ENCODE peak calls at places on chromosomes 2 and 18, in eight cellular contexts. I, E, L, N, Z, C, W and B are unnamed samples. For H3K4me1 and H3K9me3, the result is how much of the 10 kb centered on the place peaks cover.

GRCh38 chr2:64988420-64989125 is 626 bp upstream of the SLC1A4 start:
- DNase-seq in L (peak), N (peak), E (peak), C (peak), W (peak), Z (peak), I (peak), B (peak)

GRCh38 chr2:64456298-64456697 is 2.3 kb downstream of the LGALSL start:
- DNase-seq in E (no peak), N (peak), Z (no peak), W (no peak), C (no peak), I (no peak), L (no peak), B (no peak)

GRCh38 chr2:229879551-229879950 is 42.3 kb downstream of the TRIP12 start:
- DNase-seq in L (no peak), E (no peak), W (no peak), C (no peak), I (no peak), Z (no peak), N (no peak), B (no peak)

GRCh38 chr2:54599914-54600313 is 123.5 kb upstream of the EML6 start:
- DNase-seq in I (peak), E (peak), Z (peak), N (no peak), C (no peak), L (no peak), W (peak), B (peak)

GRCh38 chr18:76365561-76365960 is 129.5 kb downstream of the ZNF516 start:
- DNase-seq in I (no peak), Z (no peak), W (no peak), N (no peak), E (no peak), C (no peak), L (no peak), B (no peak)

GRCh38 chr2:237451582-237452469 is 35.2 kb upstream of the MLPH start:
- DNase-seq in W (no peak), N (no peak), Z (no peak), L (no peak), I (no peak), C (no peak), E (no peak), B (no peak)

GRCh38 chr18:313931-314330 is 46.1 kb upstream of the THOC1 start:
- DNase-seq in C (no peak), W (no peak), L (no peak), Z (no peak), E (no peak), N (no peak), I (no peak), B (no peak)

GRCh38 chr2:219536967-219537366 is 6.6 kb downstream of the CHPF start:
- DNase-seq in I (no peak), E (no peak), Z (no peak), W (no peak), C (no peak), N (no peak), L (no peak), B (no peak)

GRCh38 chr2:219229375-219230200 is at the start of the genes ANKZF1 and ATG9A:
- DNase-seq in W (peak), N (peak), E (peak), Z (peak), C (peak), L (peak), I (peak), B (peak)

GRCh38 chr2:119495948-119496347 is 28.3 kb downstream of the SCTR start:
- DNase-seq in L (no peak), E (no peak), N (no peak), Z (no peak), C (no peak), I (no peak), W (no peak), B (no peak)

GRCh38 chr2:214837466-214837865 is 28.0 kb upstream of the BARD1 start:
- DNase-seq in L (no peak), E (no peak), N (no peak), C (no peak), W (no peak), Z (no peak), I (no peak), B (no peak)

GRCh38 chr18:66557091-66557490 is 46.8 kb downstream of the CDH19 start:
- DNase-seq in L (no peak), Z (no peak), E (no peak), N (no peak), W (no peak), C (no peak), I (no peak), B (no peak)

GRCh38 chr2:217694296-217694695 is 308.5 kb downstream of the TNS1 start:
- DNase-seq in W (no peak), Z (no peak), C (no peak), L (no peak), I (no peak), E (no peak), N (no peak), B (no peak)

GRCh38 chr2:236674238-236674637 is 104.6 kb downstream of the ACKR3 start:
- DNase-seq in E (no peak), C (no peak), Z (no peak), I (peak), L (peak), W (no peak), N (no peak), B (no peak)

GRCh38 chr18:3450358-3451107 is 561 bp downstream of the TGIF1 start:
- DNase-seq in N (peak), C (peak), Z (peak), E (peak), I (peak), W (peak), L (peak), B (peak)

GRCh38 chr2:240277807-240278522 is 137.5 kb upstream of the OTOS start:
- DNase-seq in Z (no peak), E (no peak), N (no peak), W (no peak), L (no peak), C (no peak), I (no peak), B (no peak)

GRCh38 chr2:58614259-58614658 is 373.1 kb upstream of the FANCL start:
- DNase-seq in Z (no peak), L (no peak), E (no peak), N (no peak), C (no peak), W (no peak), I (no peak), B (no peak)

GRCh38 chr18:36348971-36349417 is 51.5 kb downstream of the FHOD3 start:
- DNase-seq in Z (no peak), E (no peak), C (no peak), N (no peak), L (no peak), I (peak), W (peak), B (no peak)

GRCh38 chr2:117771969-117772630 is 42.4 kb upstream of the DDX18 start:
- DNase-seq in C (no peak), W (no peak), E (peak), N (no peak), Z (no peak), I (no peak), L (no peak), B (no peak)

GRCh38 chr2:49288902-49289680 is 134.8 kb upstream of the FSHR start:
- DNase-seq in L (no peak), I (no peak), Z (no peak), W (no peak), E (no peak), C (no peak), N (no peak), B (no peak)

GRCh38 chr2:121283670-121284245 is 1.2 kb downstream of the TFCP2L1 start:
- DNase-seq in W (no peak), L (no peak), I (no peak), E (peak), C (no peak), N (no peak), Z (no peak), B (no peak)
- H3K4me3 ChIP-seq in W (peak), L (peak), I (peak), E (no peak), C (no peak), N (peak), Z (no peak), B (no peak)

DNA sequence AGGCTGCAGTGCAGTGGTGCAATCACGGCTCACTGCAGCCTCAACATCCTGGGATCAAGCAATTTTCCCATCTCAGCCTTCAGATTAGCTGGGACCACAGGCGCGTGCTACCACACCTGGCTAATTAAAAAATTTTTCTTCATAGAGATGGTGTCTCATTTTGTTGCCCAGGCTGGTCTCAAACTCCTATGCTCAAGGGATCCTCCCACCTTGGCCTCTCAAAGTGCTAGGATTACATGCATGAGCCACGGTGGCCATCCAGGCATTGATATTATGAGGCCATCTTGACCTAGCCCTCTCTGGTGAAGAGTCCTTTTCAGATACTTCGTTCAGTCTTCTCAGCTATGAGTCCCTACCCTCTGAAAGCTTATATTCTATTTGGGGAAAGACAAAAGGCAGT is 1.1 kb upstream of the CASP8 start:
- DNase-seq in N (no peak), C (no peak), E (no peak), W (no peak), L (no peak), I (no peak), Z (no peak), B (no peak)
- H3K4me1 ChIP-seq in N (under half), C (half or more), E (under half), W (under half), L (under half), I (under half), Z (under half), B (under half)

DNA sequence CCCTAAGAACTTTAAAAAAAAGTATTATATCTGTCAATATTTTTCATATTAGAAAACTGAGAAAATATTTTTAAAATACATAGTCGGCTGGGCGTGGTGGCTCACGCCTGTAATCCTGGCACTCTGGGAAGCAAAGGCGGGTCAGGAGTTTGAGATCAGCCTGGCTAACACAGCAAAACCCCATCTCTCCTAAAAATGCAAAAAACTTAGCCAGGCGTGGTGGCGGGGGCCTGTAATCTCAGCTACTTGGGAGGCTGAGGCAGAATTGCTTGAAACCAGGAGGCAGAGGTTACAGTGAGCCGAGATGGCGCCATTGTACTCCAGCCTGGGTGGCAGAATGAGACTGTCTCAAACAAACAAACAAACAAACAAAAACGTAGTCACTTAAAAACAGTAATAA is 5.1 kb upstream of the KCMF1 start:
- DNase-seq in I (no peak), C (no peak), E (no peak), W (no peak), N (no peak), L (no peak), Z (no peak), B (no peak)
- H3K9me3 ChIP-seq in I (under half), C (under half), E (under half), W (under half), N (under half), L (under half), Z (under half), B (under half)

GRCh38 chr18:21450913-21451312 is 149.6 kb downstream of the ESCO1 start:
- DNase-seq in W (no peak), C (no peak), I (no peak), L (no peak), Z (no peak), N (no peak), E (no peak), B (no peak)
- H3K4me3 ChIP-seq in W (peak), C (no peak), I (no peak), L (no peak), Z (no peak), N (no peak), E (no peak), B (no peak)

GRCh38 chr2:9973691-9974090 is 22.2 kb downstream of the GRHL1 start:
- DNase-seq in N (no peak), E (no peak), W (no peak), Z (no peak), L (no peak), I (no peak), C (no peak), B (no peak)

GRCh38 chr2:9971890-9972289 is 20.4 kb downstream of the GRHL1 start:
- DNase-seq in E (no peak), C (no peak), L (no peak), N (no peak), Z (no peak), W (no peak), I (no peak), B (no peak)

GRCh38 chr2:9974344-9974743 is 22.9 kb downstream of the GRHL1 start:
- DNase-seq in W (no peak), C (no peak), N (no peak), L (no peak), E (no peak), Z (no peak), I (no peak), B (no peak)

GRCh38 chr2:9971105-9971818 is 19.8 kb downstream of the GRHL1 start:
- DNase-seq in I (no peak), N (no peak), Z (no peak), L (no peak), W (no peak), E (peak), C (no peak), B (no peak)

GRCh38 chr2:9972621-9973445 is 21.3 kb downstream of the GRHL1 start:
- DNase-seq in E (peak), C (no peak), Z (no peak), W (no peak), L (no peak), N (no peak), I (no peak), B (no peak)
- H3K4me1 ChIP-seq in E (under half), C (under half), Z (under half), W (under half), L (half or more), N (under half), I (under half), B (under half)

GRCh38 chr18:44437603-44438002 is 243.1 kb upstream of the SETBP1 start:
- DNase-seq in C (no peak), I (no peak), W (no peak), Z (no peak), N (no peak), L (no peak), E (no peak), B (no peak)
- H3K9me3 ChIP-seq in C (under half), I (under half), W (under half), Z (under half), N (under half), L (under half), E (under half), B (under half)

GRCh38 chr2:161335626-161336025 is 27.4 kb downstream of the PSMD14 start:
- DNase-seq in N (no peak), L (no peak), C (no peak), E (no peak), W (no peak), Z (no peak), I (no peak), B (no peak)

GRCh38 chr2:161332568-161332967 is 24.3 kb downstream of the PSMD14 start:
- DNase-seq in N (no peak), W (no peak), E (no peak), C (no peak), L (no peak), Z (no peak), I (no peak), B (no peak)

GRCh38 chr2:161343235-161343634 is 35.0 kb downstream of the PSMD14 start:
- DNase-seq in C (no peak), Z (no peak), L (no peak), N (no peak), W (no peak), E (no peak), I (no peak), B (no peak)

GRCh38 chr2:161337247-161337646 is 29.0 kb downstream of the PSMD14 start:
- DNase-seq in W (no peak), N (no peak), Z (no peak), E (no peak), L (no peak), C (no peak), I (no peak), B (no peak)
- H3K4me3 ChIP-seq in W (no peak), N (no peak), Z (no peak), E (no peak), L (no peak), C (no peak), I (no peak), B (no peak)